ENCODE peak calls at places on chromosomes 5 and 9, in nine cellular contexts. R is AG04449, I is GM06990, Q is A673, J is NB4, G is lung, A is Panc1, Z is choroid plexus epithelial cell, D is endodermal cell. V is an unnamed sample.

GRCh38 chr9:130857864-130858730 is 23.0 kb downstream of the ABL1 start:
- DNase-seq in R (peak; percentile 96), I (no peak), Q (no peak), J (no peak), G (no peak), A (no peak), Z (peak; percentile 90), D (no peak), V (no peak)

GRCh38 chr5:176178789-176179188 is 59.4 kb upstream of the SIMC1 start:
- DNase-seq in R (no peak), I (no peak), Q (no peak), J (peak; percentile 21), G (no peak), A (no peak), Z (no peak), D (peak; percentile 49), V (no peak)

GRCh38 chr9:76215066-76215465 is 179.2 kb downstream of the RFK start:
- DNase-seq in R (peak; percentile 24), I (no peak), Q (no peak), J (no peak), G (no peak), A (no peak), Z (peak; percentile 66), D (peak; percentile 66), V (no peak)

GRCh38 chr9:131697097-131697496 is 42.8 kb downstream of the RAPGEF1 start:
- DNase-seq in R (no peak), I (no peak), Q (no peak), J (no peak), G (no peak), A (no peak), Z (peak; percentile 78), D (peak; percentile 78), V (no peak)

GRCh38 chr9:136529516-136530471 is 16.1 kb downstream of the NOTCH1 start:
- DNase-seq in R (no peak), I (no peak), Q (no peak), J (no peak), G (no peak), A (no peak), Z (no peak), D (no peak), V (no peak)

GRCh38 chr9:15697459-15697858 is 144.6 kb downstream of the CCDC171 start:
- DNase-seq in R (peak; percentile 67), I (no peak), Q (peak; percentile 7), J (peak; percentile 38), G (no peak), A (no peak), Z (peak; percentile 77), D (no peak), V (peak; percentile 75)

GRCh38 chr5:89536020-89536419 is 653.0 kb upstream of the MEF2C start:
- DNase-seq in R (no peak), I (no peak), Q (no peak), J (no peak), G (no peak), A (no peak), Z (no peak), D (no peak), V (no peak)

GRCh38 chr5:160555836-160556660 is 134.4 kb downstream of the PTTG1 start:
- DNase-seq in R (no peak), I (no peak), Q (no peak), J (no peak), G (no peak), A (no peak), Z (no peak), D (peak; percentile 25), V (peak; percentile 28)

GRCh38 chr9:25845867-25846266 is 167.6 kb upstream of the TUSC1 start:
- DNase-seq in R (no peak), I (no peak), Q (no peak), J (no peak), G (no peak), A (no peak), Z (no peak), D (no peak), V (no peak)

GRCh38 chr5:62043289-62044274 is 262.4 kb upstream of the KIF2A start:
- DNase-seq in R (no peak), I (no peak), Q (peak; percentile 81), J (no peak), G (no peak), A (no peak), Z (no peak), D (peak; percentile 89), V (peak; percentile 37)
- H3K4me3 ChIP-seq in R (no peak overlapping the region), I (no peak overlapping the region), Q (no peak overlapping the region), J (no peak overlapping the region), G (no peak overlapping the region), A (no peak overlapping the region), Z (no peak overlapping the region), D (peak overlapping the region; percentile 20), V (no peak overlapping the region)

DNA sequence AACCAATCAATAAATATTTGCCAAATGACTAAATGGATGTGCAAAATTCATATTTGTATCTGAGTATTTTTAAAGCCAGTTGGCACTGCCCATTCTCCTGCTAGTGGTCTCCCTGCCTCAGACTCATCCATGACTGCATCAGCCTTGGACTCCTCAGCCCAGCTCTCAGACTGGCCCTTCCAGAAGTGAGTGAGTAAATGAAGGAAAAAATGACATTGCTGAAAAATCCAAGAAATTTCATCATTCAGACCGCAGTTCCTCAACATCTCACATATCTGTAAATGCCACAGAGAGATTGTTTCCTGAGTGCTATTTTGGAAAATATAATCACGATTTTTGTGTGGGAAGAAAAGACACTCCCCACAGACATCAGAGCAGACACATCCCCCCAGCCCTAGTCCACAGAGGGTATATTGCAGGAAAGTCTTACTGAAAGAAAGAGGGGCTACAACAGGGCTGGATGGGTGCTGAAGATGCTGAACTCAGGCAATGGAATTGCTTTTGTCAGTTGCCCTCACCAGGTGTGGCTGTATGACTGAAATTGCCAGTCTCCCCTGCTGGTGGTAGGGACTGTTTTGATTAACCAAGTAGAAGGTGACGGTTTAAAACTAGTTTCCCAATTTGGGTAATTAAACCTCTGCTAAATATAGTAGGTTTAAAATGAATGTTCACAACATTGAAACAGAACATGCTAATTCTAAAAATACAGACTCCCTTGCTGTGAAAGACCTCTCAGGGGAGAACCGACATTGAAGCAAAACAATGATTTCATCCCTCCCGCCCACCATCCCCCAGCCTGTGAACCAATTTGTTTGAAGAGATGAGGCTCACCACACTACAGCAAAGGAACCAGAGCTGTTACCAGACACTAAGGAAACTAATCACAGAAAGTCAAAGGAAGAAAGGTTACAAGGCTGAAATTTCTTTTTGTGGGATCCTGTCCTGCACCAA is 158.8 kb downstream of the DEPDC1B start:
- DNase-seq in R (no peak), I (peak; percentile 78), Q (no peak), J (no peak), G (no peak), A (no peak), Z (peak; percentile 89), D (peak; percentile 57), V (no peak)
- TF ChIP-seq CTCF in R (no peak), I (peak; percentile 19), Q (no peak), J (no peak), G (no peak), A (no peak), Z (no peak), D (peak; percentile 36), V (no peak)

DNA sequence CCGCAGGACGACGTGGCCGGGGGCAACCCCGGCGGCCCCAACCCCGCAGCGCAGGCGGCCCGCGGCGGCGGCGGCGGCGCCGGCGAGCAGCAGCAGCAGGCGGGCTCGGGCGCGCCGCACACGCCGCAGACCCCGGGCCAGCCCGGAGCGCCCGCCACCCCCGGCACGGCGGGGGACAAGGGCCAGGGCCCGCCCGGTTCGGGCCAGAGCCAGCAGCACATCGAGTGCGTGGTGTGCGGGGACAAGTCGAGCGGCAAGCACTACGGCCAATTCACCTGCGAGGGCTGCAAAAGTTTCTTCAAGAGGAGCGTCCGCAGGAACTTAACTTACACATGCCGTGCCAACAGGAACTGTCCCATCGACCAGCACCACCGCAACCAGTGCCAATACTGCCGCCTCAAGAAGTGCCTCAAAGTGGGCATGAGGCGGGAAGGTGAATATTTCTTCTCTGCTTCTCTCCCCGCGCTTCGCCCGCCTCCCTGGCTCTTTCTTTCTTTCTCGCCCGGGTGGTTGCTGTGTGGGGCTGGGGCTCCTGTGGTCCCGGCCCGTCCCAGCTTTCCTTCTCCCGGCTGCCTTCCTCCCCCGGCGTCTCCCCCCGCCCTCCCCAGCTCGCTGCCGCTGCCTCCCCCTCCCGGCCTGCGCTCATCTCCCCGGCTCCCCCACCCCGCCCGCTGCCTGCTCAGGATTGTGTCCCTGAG is 2.2 kb downstream of the NR2F1 start:
- DNase-seq in R (no peak), I (no peak), Q (peak; percentile 25), J (peak; percentile 67), G (no peak), A (no peak), Z (peak; percentile 23), D (peak; percentile 78), V (no peak)
- H3K4me3 ChIP-seq in R (peak overlapping the region; percentile 80), I (peak overlapping the region; percentile 37), Q (peak overlapping the region; percentile 57), J (peak overlapping the region; percentile 55), G (peak overlapping the region; percentile 77), A (peak overlapping the region; percentile 86), Z (peak overlapping the region; percentile 69), D (peak overlapping the region; percentile 64), V (peak overlapping the region; percentile 93)

GRCh38 chr9:35748239-35748857 is 680 bp downstream of the GBA2 start:
- DNase-seq in R (no peak), I (no peak), Q (no peak), J (no peak), G (no peak), A (no peak), Z (no peak), D (no peak), V (no peak)

GRCh38 chr9:35748858-35749514 is at the start of the genes GBA2 and RGP1:
- DNase-seq in R (no peak), I (peak; percentile 82), Q (peak; percentile 65), J (peak; percentile 75), G (peak; percentile 84), A (no peak), Z (peak; percentile 67), D (peak; percentile 93), V (no peak)

GRCh38 chr9:35750256-35750531 is 1.1 kb downstream of the RGP1 start:
- DNase-seq in R (no peak), I (no peak), Q (no peak), J (no peak), G (no peak), A (no peak), Z (no peak), D (no peak), V (no peak)

GRCh38 chr9:35746583-35746982 is 2.4 kb downstream of the GBA2 start:
- DNase-seq in R (no peak), I (no peak), Q (no peak), J (no peak), G (no peak), A (no peak), Z (no peak), D (no peak), V (no peak)

DNA sequence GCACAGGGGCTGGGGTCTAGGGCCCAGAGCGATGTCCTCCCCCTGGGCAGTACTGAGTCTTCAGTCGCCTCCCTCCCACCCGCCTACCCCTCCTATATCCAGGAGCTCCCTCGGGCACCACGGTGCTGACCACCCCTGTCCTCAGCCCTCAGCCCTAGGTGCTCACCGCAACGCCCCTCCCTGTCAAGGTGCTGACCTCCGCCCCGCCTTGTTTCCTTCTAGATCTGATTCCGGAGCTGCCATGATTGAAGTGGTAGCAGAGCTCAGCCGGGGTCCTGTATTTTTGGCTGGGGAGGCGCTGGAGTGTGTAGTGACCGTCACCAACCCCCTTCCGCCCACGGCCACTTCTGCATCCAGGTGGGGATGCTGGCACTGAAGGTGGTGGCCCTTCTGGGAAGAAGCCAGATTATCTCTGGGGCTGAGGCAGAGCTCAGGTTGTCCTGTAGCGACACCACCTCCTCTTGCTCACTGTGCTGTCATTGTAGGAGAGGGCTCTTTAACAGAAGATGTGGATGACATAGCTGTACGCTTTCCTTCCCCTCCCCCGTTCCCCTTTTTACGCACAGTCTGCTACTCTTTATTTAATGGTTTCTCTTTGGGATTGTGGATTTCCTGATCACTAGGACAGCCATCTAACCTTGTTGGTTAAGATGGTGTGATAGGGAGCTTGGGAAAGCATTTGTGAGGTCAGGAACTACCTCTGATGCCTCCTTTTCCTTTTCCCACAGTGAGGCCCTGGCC is 598 bp downstream of the RGP1 start:
- DNase-seq in R (no peak), I (no peak), Q (no peak), J (no peak), G (peak; percentile 56), A (no peak), Z (no peak), D (peak; percentile 82), V (no peak)
- TF ChIP-seq CTCF in R (no peak), I (no peak), Q (no peak), J (no peak), G (no peak), A (no peak), Z (no peak), D (no peak), V (no peak)

V was measured in retinal pigment epithelial cell.